ENCODE peak calls at places on chromosome 17, in eight cellular contexts. J, D, Q, M, U, F, K and I are unnamed samples.

GRCh38 chr17:40550608-40551007 is 14.7 kb downstream of the CCR7 start:
- DNase-seq in J (peak), D (no peak), Q (peak), M (no peak), U (no peak), F (no peak), K (no peak), I (no peak)

GRCh38 chr17:79619636-79620206 is 8.9 kb upstream of the RBFOX3 start:
- DNase-seq in J (peak), D (no peak), Q (no peak), M (no peak), U (no peak), F (no peak), K (no peak), I (no peak)

GRCh38 chr17:4872786-4873185 is 26.6 kb upstream of the C17orf107 start:
- DNase-seq in J (no peak), D (no peak), Q (no peak), M (no peak), U (no peak), F (no peak), K (no peak), I (no peak)

GRCh38 chr17:4354862-4355514 is 11.5 kb downstream of the UBE2G1 start:
- DNase-seq in J (peak), D (no peak), Q (peak), M (no peak), U (no peak), F (no peak), K (no peak), I (no peak)

GRCh38 chr17:58918879-58919278 is 163.2 kb downstream of the PPM1E start:
- DNase-seq in J (no peak), D (no peak), Q (no peak), M (no peak), U (no peak), F (no peak), K (no peak), I (no peak)

GRCh38 chr17:20213429-20213828 is 204.3 kb downstream of the SPECC1 start:
- DNase-seq in J (no peak), D (no peak), Q (no peak), M (no peak), U (no peak), F (no peak), K (no peak), I (no peak)

GRCh38 chr17:7477392-7478275 is 1.8 kb downstream of the ZBTB4 start:
- DNase-seq in J (no peak), D (no peak), Q (peak), M (no peak), U (no peak), F (no peak), K (peak), I (no peak)

GRCh38 chr17:34139996-34140395 is 115.1 kb upstream of the CCL2 start:
- DNase-seq in J (no peak), D (no peak), Q (no peak), M (peak), U (no peak), F (no peak), K (no peak), I (no peak)

GRCh38 chr17:1906622-1907021 is 76.8 kb downstream of the RPA1 start:
- DNase-seq in J (no peak), D (no peak), Q (peak), M (peak), U (no peak), F (no peak), K (no peak), I (no peak)

GRCh38 chr17:16301963-16302855 is 51.1 kb downstream of the CENPV start:
- DNase-seq in J (no peak), D (no peak), Q (peak), M (no peak), U (no peak), F (no peak), K (no peak), I (no peak)

GRCh38 chr17:76458580-76459490 is 5.9 kb upstream of the UBE2O start:
- DNase-seq in J (no peak), D (no peak), Q (peak), M (no peak), U (no peak), F (no peak), K (peak), I (no peak)

GRCh38 chr17:68184141-68184571 is 63.7 kb upstream of the AMZ2 start:
- DNase-seq in J (no peak), D (no peak), Q (no peak), M (no peak), U (no peak), F (no peak), K (peak), I (no peak)

GRCh38 chr17:71339219-71339618 is 781.6 kb upstream of the SOX9 start:
- DNase-seq in J (no peak), D (no peak), Q (no peak), M (no peak), U (no peak), F (no peak), K (no peak), I (no peak)

GRCh38 chr17:45096141-45096540 is 35.0 kb downstream of the NMT1 start:
- DNase-seq in J (no peak), D (no peak), Q (peak), M (no peak), U (no peak), F (peak), K (no peak), I (no peak)

GRCh38 chr17:45101546-45101882 is 30.8 kb downstream of the PLCD3 start:
- DNase-seq in J (no peak), D (no peak), Q (peak), M (no peak), U (no peak), F (no peak), K (no peak), I (no peak)

GRCh38 chr17:45096926-45097325 is 35.4 kb downstream of the PLCD3 start:
- DNase-seq in J (no peak), D (no peak), Q (no peak), M (no peak), U (no peak), F (no peak), K (no peak), I (no peak)

GRCh38 chr17:45098081-45098868 is 34.0 kb downstream of the PLCD3 start:
- DNase-seq in J (no peak), D (no peak), Q (no peak), M (no peak), U (no peak), F (no peak), K (no peak), I (no peak)

GRCh38 chr17:45098869-45099616 is 33.3 kb downstream of the PLCD3 start:
- DNase-seq in J (peak), D (peak), Q (peak), M (peak), U (peak), F (peak), K (peak), I (peak)
- H3K27ac ChIP-seq in J (peak), D (no peak), Q (peak), M (no peak), U (no peak), F (no peak), K (peak), I (no peak)

DNA sequence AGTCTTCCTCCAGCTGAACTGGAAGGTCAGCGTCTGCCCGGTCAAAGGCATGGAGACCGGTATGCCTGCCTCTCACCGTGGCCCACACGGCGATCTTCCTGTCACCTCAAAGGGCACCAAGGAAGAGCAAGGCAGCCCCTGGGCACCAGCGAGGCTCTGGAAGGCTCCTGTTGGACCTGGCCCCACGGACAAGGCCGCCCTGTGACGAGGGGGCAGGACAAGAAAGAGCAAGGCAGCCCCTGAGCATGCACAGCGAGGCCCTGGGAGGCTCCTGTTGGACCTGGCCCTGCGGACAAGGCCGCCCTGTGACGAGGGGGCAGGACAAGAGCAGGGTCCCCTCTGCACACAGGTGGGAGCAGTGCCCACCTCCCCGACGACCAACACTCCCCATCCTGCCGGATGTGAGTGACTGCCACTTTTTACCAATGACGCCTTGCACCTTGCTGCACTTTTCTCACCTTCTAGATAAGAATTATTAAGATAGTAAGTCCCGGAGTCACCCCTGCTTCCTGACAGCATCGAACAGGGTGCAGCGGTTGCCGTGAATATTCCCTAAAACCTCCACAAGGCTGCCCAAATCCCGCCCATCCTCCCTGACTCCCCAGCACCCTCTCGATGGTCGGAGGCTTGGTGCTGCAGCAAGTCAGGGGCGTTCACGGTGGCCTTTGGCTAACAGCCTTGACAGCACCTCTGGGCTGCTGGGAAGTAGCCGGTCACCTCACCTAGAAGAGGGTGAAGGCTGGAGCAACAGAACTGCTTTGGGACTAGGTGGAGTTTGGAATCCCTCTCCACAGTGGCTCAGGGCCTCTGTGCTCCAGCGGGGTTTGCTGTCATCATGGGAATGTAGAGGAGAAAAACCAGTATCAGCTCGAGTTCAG is 5.6 kb upstream of the WDR45B start:
- DNase-seq in J (no peak), D (no peak), Q (no peak), M (no peak), U (no peak), F (no peak), K (no peak), I (no peak)
- H3K27ac ChIP-seq in J (no peak), D (no peak), Q (no peak), M (no peak), U (no peak), F (no peak), K (peak), I (peak)

GRCh38 chr17:74883241-74883750 is 10.1 kb downstream of the FADS6 start:
- DNase-seq in J (no peak), D (no peak), Q (peak), M (no peak), U (no peak), F (no peak), K (no peak), I (no peak)
- H3K27ac ChIP-seq in J (no peak), D (no peak), Q (no peak), M (no peak), U (no peak), F (no peak), K (no peak), I (no peak)

DNA sequence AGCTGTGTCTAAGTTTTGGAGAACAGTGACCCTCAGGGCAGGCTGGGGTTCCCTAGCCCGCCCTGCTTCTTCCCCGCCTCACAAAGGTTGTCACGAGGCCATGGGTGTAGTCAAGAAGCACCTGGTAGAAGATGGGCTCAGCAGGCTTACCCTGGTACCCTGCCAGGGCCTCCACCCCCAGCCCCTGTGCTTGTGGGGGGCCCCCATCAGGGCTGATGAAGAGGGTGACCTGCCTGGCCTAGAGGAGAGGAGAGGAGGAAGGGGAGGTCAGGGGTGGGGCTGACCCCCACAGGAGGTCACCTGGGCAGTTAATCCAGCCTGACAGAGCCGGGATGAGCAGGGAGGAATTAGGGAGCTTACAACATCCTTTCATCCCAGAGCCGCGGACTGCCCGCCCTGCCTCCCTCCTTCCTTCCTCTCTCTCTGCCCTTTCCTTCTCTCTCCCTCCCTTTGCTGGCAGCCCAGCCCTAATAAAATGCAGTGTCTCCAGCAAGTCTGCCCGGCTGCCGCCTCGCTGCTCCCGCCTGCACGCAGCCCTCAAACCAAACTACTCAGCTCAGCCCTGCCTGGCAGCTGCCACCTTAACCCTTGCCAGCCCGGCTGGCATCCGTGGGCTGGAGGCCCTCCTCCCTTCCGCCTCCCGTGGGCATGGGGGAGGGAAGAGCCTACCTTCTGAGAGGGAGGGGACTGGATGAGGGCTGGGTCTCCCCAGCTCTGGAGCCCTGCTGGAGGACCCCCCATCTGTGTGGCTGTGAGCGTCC is 7.2 kb downstream of the DLX3 start:
- DNase-seq in J (no peak), D (no peak), Q (peak), M (no peak), U (no peak), F (no peak), K (peak), I (no peak)
- H3K27ac ChIP-seq in J (no peak), D (no peak), Q (no peak), M (no peak), U (peak), F (no peak), K (peak), I (no peak)

GRCh38 chr17:48563385-48563838 is 14.7 kb downstream of the HOXB4 start:
- DNase-seq in J (no peak), D (no peak), Q (no peak), M (no peak), U (no peak), F (no peak), K (no peak), I (no peak)
- H3K27ac ChIP-seq in J (peak), D (no peak), Q (no peak), M (no peak), U (peak), F (no peak), K (no peak), I (no peak)

DNA sequence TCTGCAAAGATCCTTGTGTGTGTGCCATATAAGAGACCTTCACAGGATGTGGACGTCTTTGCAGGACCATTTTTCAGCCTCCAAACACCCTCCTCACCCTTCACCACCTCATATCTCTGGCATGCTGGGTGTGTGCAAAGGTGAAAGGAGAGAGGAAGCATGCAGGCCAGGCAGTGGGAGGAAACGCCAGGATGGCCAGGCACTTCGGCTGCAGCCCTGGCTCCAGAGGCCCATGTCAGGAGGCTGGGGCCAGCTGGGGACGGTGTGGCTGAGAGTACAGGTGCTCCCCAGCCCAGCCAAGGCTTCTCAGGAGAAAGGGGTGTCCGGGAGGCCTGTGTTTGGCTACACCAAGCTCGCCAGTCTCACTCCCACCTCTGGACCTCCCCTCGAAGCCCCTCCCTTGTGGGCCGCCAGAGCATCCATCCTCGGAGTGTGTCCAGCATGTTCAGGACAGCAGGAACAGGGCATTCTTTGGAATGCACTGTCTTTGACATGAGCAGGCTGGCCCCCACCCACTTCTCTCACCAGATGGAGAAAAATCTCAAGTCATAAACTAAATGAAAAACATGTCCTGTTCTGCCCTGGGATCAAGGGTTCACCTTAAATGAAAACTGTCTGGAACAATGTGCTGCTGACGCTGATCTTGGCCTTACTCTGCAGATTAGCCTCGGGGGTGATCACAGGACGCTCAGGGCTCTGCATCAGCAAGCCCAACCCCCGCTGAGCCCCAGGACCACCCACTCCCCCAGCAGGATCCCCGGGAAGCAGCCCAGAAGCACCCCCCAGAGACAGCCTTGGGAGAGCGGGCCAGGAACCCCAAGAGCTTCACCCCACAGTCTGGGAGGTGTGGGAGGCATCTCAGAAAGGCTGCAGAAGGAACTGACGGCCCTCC is 15.9 kb downstream of the PEMT start:
- DNase-seq in J (no peak), D (no peak), Q (peak), M (no peak), U (no peak), F (no peak), K (peak), I (no peak)
- H3K27ac ChIP-seq in J (no peak), D (no peak), Q (no peak), M (no peak), U (no peak), F (no peak), K (peak), I (peak)

GRCh38 chr17:38439436-38439835 is 11.2 kb downstream of the ARHGAP23 start:
- DNase-seq in J (no peak), D (no peak), Q (no peak), M (no peak), U (no peak), F (no peak), K (no peak), I (no peak)

GRCh38 chr17:38442548-38442947 is 14.3 kb downstream of the ARHGAP23 start:
- DNase-seq in J (peak), D (no peak), Q (peak), M (no peak), U (no peak), F (no peak), K (no peak), I (no peak)

GRCh38 chr17:38441429-38442061 is 13.3 kb downstream of the ARHGAP23 start:
- DNase-seq in J (no peak), D (no peak), Q (no peak), M (no peak), U (no peak), F (no peak), K (no peak), I (no peak)

GRCh38 chr17:38443356-38444026 is 15.2 kb downstream of the ARHGAP23 start:
- DNase-seq in J (no peak), D (no peak), Q (no peak), M (no peak), U (no peak), F (no peak), K (no peak), I (no peak)

DNA sequence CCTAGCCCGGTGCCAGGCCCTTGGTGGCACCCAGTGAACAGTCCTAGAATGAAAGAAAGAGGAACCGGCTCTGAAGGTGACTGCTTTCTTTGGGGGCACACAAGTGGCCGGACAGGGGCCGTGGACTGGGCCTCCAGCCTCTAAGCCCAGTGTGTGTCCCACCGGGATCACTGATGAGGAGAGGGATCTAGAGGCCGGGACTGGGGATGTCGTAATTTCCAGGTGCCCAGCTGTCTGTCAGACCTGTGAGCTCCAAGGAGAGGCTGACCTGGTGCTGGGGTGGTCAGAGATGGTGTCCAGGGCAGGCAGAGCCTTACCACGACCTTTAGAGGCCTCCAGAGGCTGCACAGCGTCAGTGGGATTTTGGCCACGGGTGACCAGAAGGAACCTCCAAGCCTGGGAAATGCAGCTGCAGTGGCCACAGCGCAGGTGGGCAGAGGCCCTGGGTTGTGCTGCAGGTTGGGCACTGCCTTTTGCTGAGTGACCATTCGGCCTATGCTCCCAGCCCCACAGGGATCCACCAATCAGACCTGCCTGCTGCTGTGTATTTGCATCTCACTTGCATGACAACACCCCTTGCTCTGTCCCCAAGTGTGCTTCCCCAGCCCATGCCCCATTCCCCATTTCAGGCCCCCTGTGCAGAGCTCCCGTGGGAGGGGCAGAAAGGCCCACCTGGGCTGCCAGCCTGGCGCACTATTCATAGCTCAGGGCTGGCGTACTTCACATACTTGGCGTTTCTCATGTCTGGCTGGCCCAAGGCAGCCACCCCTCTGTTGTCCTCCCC is 12.5 kb downstream of the ARHGAP23 start:
- DNase-seq in J (no peak), D (no peak), Q (no peak), M (no peak), U (no peak), F (no peak), K (no peak), I (no peak)
- H3K27ac ChIP-seq in J (peak), D (no peak), Q (no peak), M (no peak), U (no peak), F (no peak), K (peak), I (no peak)

GRCh38 chr17:9672691-9673090 is 27.4 kb downstream of the USP43 start:
- DNase-seq in J (no peak), D (no peak), Q (no peak), M (no peak), U (no peak), F (no peak), K (no peak), I (no peak)
- H3K27ac ChIP-seq in J (no peak), D (no peak), Q (no peak), M (no peak), U (no peak), F (no peak), K (no peak), I (no peak)